ENCODE peak calls at places on chromosomes 6 and 20, in nine cellular contexts. Z is fibroblast of lung, B is Peyer's patch, C is MM.1S, L is H9, O is hepatocyte, V is foreskin keratinocyte, X is cardiac muscle cell, W is transverse colon. T is an unnamed sample.
A peak's percentile ranks its signal among the peaks of the same experiment; 100 is the strongest.

GRCh38 chr6:67199425-67199824 is 1435.7 kb upstream of the ADGRB3 start:
- DNase-seq in O (no peak), B (no peak), X (no peak), C (no peak), L (no peak), Z (no peak), W (no peak), V (no peak), T (no peak)

GRCh38 chr6:81531869-81532561 is 220.5 kb downstream of the TENT5A start:
- DNase-seq in B (no peak), X (no peak), Z (peak; percentile 9), O (no peak), V (no peak), W (no peak), L (no peak), C (peak; percentile 79), T (no peak)

GRCh38 chr6:3835055-3835731 is 14.0 kb upstream of the FAM50B start:
- DNase-seq in X (no peak), W (peak; percentile 17), L (no peak), Z (no peak), C (no peak), V (no peak), O (peak; percentile 81), B (no peak), T (peak; percentile 85)

GRCh38 chr6:164130151-164130550 is 715.6 kb downstream of the QKI start:
- DNase-seq in O (no peak), B (no peak), L (no peak), Z (no peak), V (no peak), C (no peak), W (no peak), X (no peak), T (no peak)

GRCh38 chr6:22848121-22848520 is 278.8 kb downstream of the HDGFL1 start:
- DNase-seq in B (no peak), W (no peak), L (no peak), C (no peak), V (no peak), O (no peak), Z (no peak), X (no peak), T (no peak)

GRCh38 chr20:4817230-4817671 is 95.5 kb downstream of the PRND start:
- DNase-seq in Z (no peak), B (no peak), C (no peak), X (no peak), V (peak; percentile 12), O (no peak), W (no peak), L (no peak), T (no peak)

GRCh38 chr6:130713144-130713543 is 114.1 kb upstream of the SMLR1 start:
- DNase-seq in B (no peak), O (peak; percentile 28), X (no peak), L (peak; percentile 76), C (no peak), W (no peak), V (no peak), Z (no peak), T (no peak)

GRCh38 chr6:135506270-135506997 is 8.9 kb upstream of the AHI1 start:
- DNase-seq in L (no peak), O (peak; percentile 62), Z (peak; percentile 51), W (no peak), B (no peak), C (peak; percentile 46), V (no peak), X (peak; percentile 51), T (no peak)

GRCh38 chr6:160007118-160007517 is 38.2 kb downstream of the IGF2R start:
- DNase-seq in V (no peak), B (no peak), O (no peak), L (no peak), C (no peak), X (no peak), W (no peak), Z (no peak), T (no peak)

GRCh38 chr20:967796-968742 is 34.0 kb downstream of the RSPO4 start:
- DNase-seq in X (no peak), V (no peak), O (no peak), W (no peak), C (peak; percentile 21), B (no peak), Z (peak; percentile 23), L (peak; percentile 40), T (no peak)

GRCh38 chr6:6803180-6803978 is 214.9 kb downstream of the LY86 start:
- DNase-seq in V (peak; percentile 100), C (peak; percentile 95), W (peak; percentile 59), Z (no peak), X (no peak), B (peak; percentile 67), L (no peak), O (peak; percentile 49), T (no peak)

GRCh38 chr6:107304421-107305025 is 154.8 kb downstream of the PDSS2 start:
- DNase-seq in B (no peak), W (no peak), X (no peak), L (no peak), V (peak; percentile 82), O (no peak), C (no peak), Z (peak; percentile 82), T (no peak)

GRCh38 chr6:89485320-89485719 is 52.4 kb downstream of the ANKRD6 start:
- DNase-seq in X (no peak), O (no peak), B (no peak), V (no peak), W (no peak), C (no peak), Z (no peak), L (no peak), T (no peak)

GRCh38 chr6:159513914-159514313 is 179.1 kb downstream of the SOD2 start:
- DNase-seq in V (no peak), L (no peak), O (no peak), X (no peak), C (no peak), B (no peak), Z (no peak), W (no peak), T (no peak)

GRCh38 chr6:147869223-147869600 is 360.7 kb downstream of the SAMD5 start:
- DNase-seq in W (no peak), C (no peak), L (no peak), O (no peak), Z (no peak), X (no peak), B (no peak), V (no peak), T (no peak)

GRCh38 chr6:34465551-34466241 is at the start of gene PACSIN1:
- DNase-seq in C (peak; percentile 63), O (peak; percentile 38), B (peak; percentile 48), W (peak; percentile 17), V (no peak), Z (peak; percentile 20), X (peak; percentile 83), L (peak; percentile 82), T (no peak)

GRCh38 chr6:39812853-39813533 is 20.8 kb downstream of the DAAM2 start:
- DNase-seq in C (peak; percentile 76), V (no peak), L (no peak), O (no peak), W (no peak), X (no peak), Z (peak; percentile 93), B (no peak), T (peak; percentile 46)

GRCh38 chr6:160293844-160294243 is 35.2 kb upstream of the SLC22A2 start:
- DNase-seq in Z (no peak), L (no peak), V (no peak), X (no peak), O (peak; percentile 40), B (no peak), W (peak; percentile 31), C (no peak), T (no peak)

GRCh38 chr20:55424968-55425367 is 580.4 kb downstream of the CBLN4 start:
- DNase-seq in V (no peak), Z (no peak), C (no peak), X (no peak), L (no peak), W (no peak), O (peak; percentile 25), B (no peak), T (no peak)

GRCh38 chr6:37513576-37513975 is 13.9 kb upstream of the CCDC167 start:
- DNase-seq in L (no peak), O (no peak), C (no peak), X (no peak), Z (no peak), W (no peak), B (no peak), V (no peak), T (no peak)

GRCh38 chr20:21102691-21103311 is 3.4 kb downstream of the LINC00237 start:
- DNase-seq in L (peak; percentile 76), V (no peak), X (peak; percentile 70), W (peak; percentile 47), Z (no peak), B (peak; percentile 39), O (peak; percentile 38), C (no peak), T (peak; percentile 68)

GRCh38 chr6:20092071-20092566 is 120.2 kb downstream of the MBOAT1 start:
- DNase-seq in C (peak; percentile 23), Z (peak; percentile 42), V (peak; percentile 12), O (peak; percentile 46), L (no peak), W (no peak), B (no peak), X (peak; percentile 58), T (no peak)

DNA sequence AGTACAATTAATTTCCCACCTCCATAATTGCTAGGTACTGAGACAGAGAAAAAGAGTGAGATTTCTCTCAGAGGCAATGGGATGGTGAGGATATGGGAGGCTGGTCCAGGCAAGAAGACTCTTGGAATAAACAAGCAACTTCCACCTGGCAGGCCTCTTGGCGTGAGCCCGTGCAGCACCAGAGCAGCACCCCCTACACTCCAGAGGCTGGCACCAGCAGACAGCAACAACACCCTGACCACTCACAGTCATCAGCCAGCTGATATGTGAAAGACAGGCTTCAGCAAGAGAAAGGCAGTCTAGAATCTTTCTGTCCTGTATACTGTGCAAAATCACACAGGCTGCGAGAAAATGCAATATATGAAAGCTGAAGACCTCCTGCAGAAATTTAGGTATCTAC is 59.7 kb downstream of the KIF13A start:
- DNase-seq in V (no peak), X (no peak), W (no peak), O (no peak), L (no peak), Z (no peak), B (no peak), C (no peak), T (no peak)
- H3K27ac ChIP-seq in V (no peak overlapping the region), X (peak overlapping the region; percentile 11), W (peak overlapping the region; percentile 55), O (no peak overlapping the region), L (no peak overlapping the region), Z (peak overlapping the region; percentile 84), B (no peak overlapping the region), C (no peak overlapping the region), T (peak overlapping the region; percentile 61)

GRCh38 chr20:35636095-35636494 is 20.5 kb downstream of the SPAG4 start:
- DNase-seq in O (no peak), X (no peak), B (no peak), Z (no peak), C (no peak), L (no peak), W (no peak), V (no peak), T (no peak)
- H3K4me1 ChIP-seq in O (peaks cover 8% of the 10 kb centered on the region), X (peaks cover 14% of the 10 kb centered on the region), B (peaks cover 5% of the 10 kb centered on the region), Z (no peaks in the 10 kb centered on the region), C (no peaks in the 10 kb centered on the region), L (peaks cover 1% of the 10 kb centered on the region), W (no peaks in the 10 kb centered on the region), V (no peaks in the 10 kb centered on the region), T (peaks cover 36% of the 10 kb centered on the region)

GRCh38 chr6:72856801-72857200 is 234.9 kb downstream of the KCNQ5 start:
- DNase-seq in O (no peak), L (no peak), C (no peak), B (no peak), X (no peak), Z (no peak), V (no peak), W (no peak), T (no peak)
- TF ChIP-seq CTCF in O (no peak), L (no peak), C (no peak), B (no peak), X (no peak), Z (no peak), V (no peak), W (no peak), T (no peak)

GRCh38 chr20:58308290-58308679 is 1.2 kb upstream of the RAB22A start:
- DNase-seq in B (no peak), V (no peak), Z (no peak), O (no peak), L (no peak), W (no peak), C (no peak), X (no peak), T (no peak)
- H3K27ac ChIP-seq in B (no peak overlapping the region), V (peak overlapping the region; percentile 76), Z (peak overlapping the region; percentile 22), O (no peak overlapping the region), L (no peak overlapping the region), W (peak overlapping the region; percentile 90), C (no peak overlapping the region), X (no peak overlapping the region), T (peak overlapping the region; percentile 90)